ENCODE peak calls at places on chromosome 19, in seven cellular contexts. One of them, this sample, is unnamed. For H3K36me3 and H3K27me3, the result is how much of the 10 kb centered on the place peaks cover.

GRCh38 chr19:405138-405965 is 3.6 kb downstream of the C2CD4C start:
- DNase-seq in H1: peak
- DNase-seq in HCT116: no peak
- DNase-seq in SK-N-SH: peak
- DNase-seq in K562: no peak
- DNase-seq in HepG2: no peak
- DNase-seq in GM12878: no peak
- DNase-seq in this sample: no peak

GRCh38 chr19:1651061-1651547 is 1.3 kb downstream of the TCF3 start:
- DNase-seq in H1: peak
- DNase-seq in HCT116: no peak
- DNase-seq in SK-N-SH: peak
- DNase-seq in K562: no peak
- DNase-seq in HepG2: no peak
- DNase-seq in GM12878: peak
- DNase-seq in this sample: no peak

GRCh38 chr19:17873661-17874422 is 2.1 kb downstream of the SLC5A5 start:
- DNase-seq in H1: peak
- DNase-seq in HCT116: peak
- DNase-seq in SK-N-SH: peak
- DNase-seq in K562: peak
- DNase-seq in HepG2: no peak
- DNase-seq in GM12878: no peak
- DNase-seq in this sample: peak

GRCh38 chr19:43784251-43784980 is 3.6 kb upstream of the KCNN4 start:
- DNase-seq in H1: no peak
- DNase-seq in HCT116: peak
- DNase-seq in SK-N-SH: no peak
- DNase-seq in K562: peak
- DNase-seq in HepG2: no peak
- DNase-seq in GM12878: no peak
- DNase-seq in this sample: no peak

GRCh38 chr19:39112338-39112890 is 13.2 kb upstream of the PAK4 start:
- DNase-seq in H1: no peak
- DNase-seq in HCT116: peak
- DNase-seq in SK-N-SH: no peak
- DNase-seq in K562: no peak
- DNase-seq in HepG2: no peak
- DNase-seq in GM12878: no peak
- DNase-seq in this sample: no peak

GRCh38 chr19:51637362-51637978 is 7.3 kb upstream of the SIGLEC5 start:
- DNase-seq in H1: no peak
- DNase-seq in HCT116: no peak
- DNase-seq in SK-N-SH: peak
- DNase-seq in K562: peak
- DNase-seq in HepG2: peak
- DNase-seq in GM12878: no peak
- DNase-seq in this sample: no peak

GRCh38 chr19:16355293-16356043 is 30.8 kb downstream of the KLF2 start:
- DNase-seq in H1: no peak
- DNase-seq in HCT116: no peak
- DNase-seq in SK-N-SH: no peak
- DNase-seq in K562: peak
- DNase-seq in HepG2: no peak
- DNase-seq in GM12878: no peak
- DNase-seq in this sample: no peak

GRCh38 chr19:13103961-13104847 is 1.5 kb upstream of the LYL1 start:
- DNase-seq in H1: peak
- DNase-seq in HCT116: no peak
- DNase-seq in SK-N-SH: peak
- DNase-seq in K562: peak
- DNase-seq in HepG2: no peak
- DNase-seq in GM12878: no peak
- DNase-seq in this sample: no peak

GRCh38 chr19:18741566-18742121 is 49.5 kb downstream of the COMP start:
- DNase-seq in H1: no peak
- DNase-seq in HCT116: no peak
- DNase-seq in SK-N-SH: no peak
- DNase-seq in K562: no peak
- DNase-seq in HepG2: peak
- DNase-seq in GM12878: no peak
- DNase-seq in this sample: no peak

GRCh38 chr19:11452814-11453335 is 17.4 kb downstream of the PRKCSH start:
- DNase-seq in H1: no peak
- DNase-seq in HCT116: no peak
- DNase-seq in SK-N-SH: peak
- DNase-seq in K562: no peak
- DNase-seq in HepG2: no peak
- DNase-seq in GM12878: no peak
- DNase-seq in this sample: no peak

GRCh38 chr19:57269515-57270250 is 10.6 kb upstream of the ZNF460 start:
- DNase-seq in H1: no peak
- DNase-seq in HCT116: no peak
- DNase-seq in SK-N-SH: peak
- DNase-seq in K562: peak
- DNase-seq in HepG2: no peak
- DNase-seq in GM12878: peak
- DNase-seq in this sample: no peak

GRCh38 chr19:32330149-32330548 is 15.3 kb upstream of the ZNF507 start:
- DNase-seq in H1: no peak
- DNase-seq in HCT116: no peak
- DNase-seq in SK-N-SH: no peak
- DNase-seq in K562: no peak
- DNase-seq in HepG2: no peak
- DNase-seq in GM12878: no peak
- DNase-seq in this sample: no peak

GRCh38 chr19:10419646-10420443 is 493 bp upstream of the PDE4A start:
- DNase-seq in H1: peak
- DNase-seq in HCT116: peak
- DNase-seq in SK-N-SH: peak
- DNase-seq in K562: peak
- DNase-seq in HepG2: no peak
- DNase-seq in GM12878: no peak
- DNase-seq in this sample: peak

GRCh38 chr19:10421981-10422461 is 1.7 kb downstream of the PDE4A start:
- DNase-seq in H1: no peak
- DNase-seq in HCT116: no peak
- DNase-seq in SK-N-SH: no peak
- DNase-seq in K562: peak
- DNase-seq in HepG2: no peak
- DNase-seq in GM12878: no peak
- DNase-seq in this sample: no peak

GRCh38 chr19:10420444-10421239 is at the start of gene PDE4A:
- DNase-seq in H1: peak
- DNase-seq in HCT116: no peak
- DNase-seq in SK-N-SH: peak
- DNase-seq in K562: peak
- DNase-seq in HepG2: no peak
- DNase-seq in GM12878: no peak
- DNase-seq in this sample: no peak

GRCh38 chr19:10422846-10423245 is 2.5 kb downstream of the PDE4A start:
- DNase-seq in H1: no peak
- DNase-seq in HCT116: no peak
- DNase-seq in SK-N-SH: peak
- DNase-seq in K562: no peak
- DNase-seq in HepG2: no peak
- DNase-seq in GM12878: no peak
- DNase-seq in this sample: no peak

GRCh38 chr19:10421240-10421948 is 1.1 kb downstream of the PDE4A start:
- DNase-seq in H1: no peak
- DNase-seq in HCT116: no peak
- DNase-seq in SK-N-SH: no peak
- DNase-seq in K562: no peak
- DNase-seq in HepG2: no peak
- DNase-seq in GM12878: no peak
- DNase-seq in this sample: no peak
- TF ChIP-seq YY1 in H1: no peak
- TF ChIP-seq YY1 in HCT116: no peak
- TF ChIP-seq YY1 in SK-N-SH: no peak
- TF ChIP-seq YY1 in K562: no peak
- TF ChIP-seq YY1 in HepG2: no peak
- TF ChIP-seq YY1 in GM12878: no peak
- TF ChIP-seq YY1 in this sample: no peak

DNA sequence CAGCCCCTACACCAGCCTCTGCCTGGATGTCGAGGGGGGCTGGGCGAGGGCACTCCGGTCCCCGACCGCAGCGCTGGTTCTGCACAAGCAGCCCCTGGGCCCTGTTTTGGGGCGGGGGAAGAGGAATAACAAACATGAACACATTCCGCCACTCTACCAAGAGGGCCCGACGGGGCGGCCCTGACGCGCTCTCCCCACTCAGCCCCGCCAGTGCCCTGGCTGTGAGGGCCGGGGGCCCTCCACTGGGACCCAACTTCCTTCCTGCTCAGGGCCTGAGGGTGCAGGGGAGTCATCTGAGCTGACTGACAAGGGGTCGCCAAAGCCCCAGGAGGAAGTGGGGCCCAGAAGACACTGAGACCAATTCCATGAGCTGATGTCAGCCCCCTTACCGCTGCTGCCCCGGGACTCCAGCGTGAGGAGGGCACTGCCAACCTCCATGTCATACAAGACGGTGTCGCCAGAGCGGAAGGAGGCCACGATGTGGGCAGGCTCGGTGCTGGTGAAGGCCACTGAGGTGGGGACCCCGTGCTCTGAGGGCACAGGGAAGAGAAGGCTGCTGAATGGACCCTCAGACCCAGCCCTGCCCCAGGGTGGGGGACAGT is 5.6 kb upstream of the PRKD2 start:
- DNase-seq in H1: no peak
- DNase-seq in HCT116: no peak
- DNase-seq in SK-N-SH: no peak
- DNase-seq in K562: no peak
- DNase-seq in HepG2: no peak
- DNase-seq in GM12878: no peak
- DNase-seq in this sample: no peak
- H3K36me3 ChIP-seq in H1: half or more
- H3K36me3 ChIP-seq in HCT116: half or more
- H3K36me3 ChIP-seq in SK-N-SH: under half
- H3K36me3 ChIP-seq in K562: half or more
- H3K36me3 ChIP-seq in HepG2: half or more
- H3K36me3 ChIP-seq in GM12878: under half
- H3K36me3 ChIP-seq in this sample: half or more

GRCh38 chr19:54533476-54533875 is 30.8 kb downstream of the LAIR2 start:
- DNase-seq in H1: no peak
- DNase-seq in HCT116: no peak
- DNase-seq in SK-N-SH: no peak
- DNase-seq in K562: no peak
- DNase-seq in HepG2: no peak
- DNase-seq in GM12878: no peak
- DNase-seq in this sample: no peak

GRCh38 chr19:54535601-54536000 is 33.0 kb downstream of the LAIR2 start:
- DNase-seq in H1: no peak
- DNase-seq in HCT116: no peak
- DNase-seq in SK-N-SH: no peak
- DNase-seq in K562: no peak
- DNase-seq in HepG2: no peak
- DNase-seq in GM12878: no peak
- DNase-seq in this sample: no peak

GRCh38 chr19:54532528-54532927 is 29.9 kb downstream of the LAIR2 start:
- DNase-seq in H1: no peak
- DNase-seq in HCT116: no peak
- DNase-seq in SK-N-SH: no peak
- DNase-seq in K562: no peak
- DNase-seq in HepG2: no peak
- DNase-seq in GM12878: peak
- DNase-seq in this sample: no peak

GRCh38 chr19:54534156-54534555 is 31.5 kb downstream of the LAIR2 start:
- DNase-seq in H1: no peak
- DNase-seq in HCT116: no peak
- DNase-seq in SK-N-SH: no peak
- DNase-seq in K562: no peak
- DNase-seq in HepG2: no peak
- DNase-seq in GM12878: no peak
- DNase-seq in this sample: no peak

DNA sequence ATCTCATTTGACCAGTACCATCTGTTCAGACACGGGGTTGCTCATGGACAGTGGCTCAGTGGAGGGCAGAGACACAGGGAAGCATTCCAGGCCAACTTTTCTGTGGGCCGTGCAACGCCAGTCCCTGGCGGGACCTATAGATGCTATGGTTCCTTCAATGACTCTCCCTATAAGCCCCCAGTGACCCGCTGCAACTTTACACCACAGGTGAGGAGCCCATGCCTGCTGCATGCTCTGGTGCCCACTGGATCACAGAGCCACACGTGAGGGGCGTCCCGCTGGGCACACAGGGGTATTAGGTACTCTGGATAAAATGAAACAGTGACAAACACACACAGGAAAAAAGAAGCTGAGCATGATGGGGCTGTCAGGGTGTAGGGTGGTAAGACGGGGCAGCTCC is 34.3 kb downstream of the LAIR2 start:
- DNase-seq in H1: no peak
- DNase-seq in HCT116: no peak
- DNase-seq in SK-N-SH: no peak
- DNase-seq in K562: no peak
- DNase-seq in HepG2: no peak
- DNase-seq in GM12878: no peak
- DNase-seq in this sample: no peak
- H3K27me3 ChIP-seq in H1: under half
- H3K27me3 ChIP-seq in HCT116: half or more
- H3K27me3 ChIP-seq in SK-N-SH: half or more
- H3K27me3 ChIP-seq in K562: under half
- H3K27me3 ChIP-seq in HepG2: under half
- H3K27me3 ChIP-seq in GM12878: under half
- H3K27me3 ChIP-seq in this sample: under half

GRCh38 chr19:54403054-54403453 is 12.2 kb upstream of the TTYH1 start:
- DNase-seq in H1: no peak
- DNase-seq in HCT116: no peak
- DNase-seq in SK-N-SH: no peak
- DNase-seq in K562: no peak
- DNase-seq in HepG2: no peak
- DNase-seq in GM12878: no peak
- DNase-seq in this sample: no peak
- TF ChIP-seq YY1 in H1: no peak
- TF ChIP-seq YY1 in HCT116: no peak
- TF ChIP-seq YY1 in SK-N-SH: no peak
- TF ChIP-seq YY1 in K562: no peak
- TF ChIP-seq YY1 in HepG2: no peak
- TF ChIP-seq YY1 in GM12878: no peak
- TF ChIP-seq YY1 in this sample: no peak

DNA sequence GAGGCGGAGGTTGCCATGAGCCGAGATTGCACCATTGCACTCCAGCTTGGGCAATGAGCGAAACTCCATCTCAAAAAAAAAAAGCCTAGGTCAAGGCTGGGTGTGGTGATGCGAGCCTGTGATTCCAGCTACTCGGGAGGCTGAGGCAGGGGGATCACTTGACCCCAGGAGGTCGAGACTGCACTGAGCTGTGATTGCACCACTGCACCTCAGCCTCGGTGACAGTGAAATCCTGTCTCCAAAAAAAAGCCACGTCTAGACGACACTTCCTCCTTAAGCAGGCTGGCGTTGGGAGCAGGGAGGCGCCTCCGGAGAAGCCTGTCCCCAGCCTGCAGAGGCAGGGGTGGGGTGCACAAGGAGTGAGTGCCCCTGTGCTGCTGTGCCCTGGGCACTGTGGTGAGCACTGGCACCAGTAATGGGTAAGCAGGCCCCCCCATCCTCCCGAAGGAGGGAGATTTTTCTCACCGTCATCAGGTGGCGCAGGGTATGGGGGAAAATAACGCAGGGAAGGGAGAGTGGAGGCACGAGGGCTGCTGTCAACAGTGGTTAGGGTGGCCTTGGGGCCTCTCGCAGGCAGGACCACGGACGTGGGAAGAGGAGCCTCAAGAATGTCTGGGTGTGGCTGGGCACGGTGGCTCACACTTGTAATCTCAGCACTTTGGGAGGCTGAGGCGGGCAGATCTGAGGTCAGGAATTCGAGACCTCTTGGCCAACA is 701 bp downstream of the P2RY11 start:
- DNase-seq in H1: no peak
- DNase-seq in HCT116: no peak
- DNase-seq in SK-N-SH: peak
- DNase-seq in K562: no peak
- DNase-seq in HepG2: no peak
- DNase-seq in GM12878: no peak
- DNase-seq in this sample: no peak
- H3K36me3 ChIP-seq in H1: half or more
- H3K36me3 ChIP-seq in HCT116: half or more
- H3K36me3 ChIP-seq in SK-N-SH: under half
- H3K36me3 ChIP-seq in K562: half or more
- H3K36me3 ChIP-seq in HepG2: half or more
- H3K36me3 ChIP-seq in GM12878: under half
- H3K36me3 ChIP-seq in this sample: half or more

This sample was measured in NT2/D1.